ENCODE peak calls at places on chromosomes 12 and 14, in eight cellular contexts. T is body of pancreas, V is GM12865, C is bronchial epithelial cell, P is AG04450, A is heart left ventricle, L is IMR-90, X is fibroblast of the aortic adventitia. Q is an unnamed sample.
A peak's percentile ranks its signal among the peaks of the same experiment; 100 is the strongest.

GRCh38 chr12:105775351-105775750 is 363.4 kb downstream of the NUAK1 start:
- DNase-seq in V (no peak), T (no peak), X (peak; percentile 9), A (no peak), P (no peak), C (peak; percentile 47), L (peak; percentile 23), Q (peak; percentile 54)

GRCh38 chr12:100741084-100741711 is 53.4 kb upstream of the ANO4 start:
- DNase-seq in T (no peak), L (peak; percentile 37), C (peak; percentile 45), A (no peak), X (peak; percentile 45), P (no peak), V (peak; percentile 24), Q (peak; percentile 39)

GRCh38 chr12:22527999-22528398 is 16.3 kb downstream of the C2CD5 start:
- DNase-seq in A (no peak), V (no peak), X (peak; percentile 77), C (no peak), L (peak; percentile 80), T (no peak), P (peak; percentile 20), Q (no peak)

GRCh38 chr12:76764856-76765255 is 941 bp downstream of the ZDHHC17 start:
- DNase-seq in X (peak; percentile 27), P (no peak), L (peak; percentile 28), V (peak; percentile 23), C (peak; percentile 27), T (no peak), A (no peak), Q (peak; percentile 6)

GRCh38 chr14:73787760-73788508 is 63.7 kb upstream of the PTGR2 start:
- DNase-seq in L (peak; percentile 55), C (peak; percentile 54), X (peak; percentile 62), T (no peak), A (no peak), P (no peak), V (peak; percentile 60), Q (peak; percentile 37)

GRCh38 chr12:57011438-57012424 is 4.6 kb downstream of the TAC3 start:
- DNase-seq in P (no peak), V (peak; percentile 45), T (no peak), C (no peak), X (no peak), L (no peak), A (no peak), Q (no peak)

GRCh38 chr12:65962921-65963883 is 138.9 kb downstream of the HMGA2 start:
- DNase-seq in X (no peak), V (peak; percentile 23), T (no peak), P (no peak), A (no peak), L (no peak), C (no peak), Q (no peak)

GRCh38 chr14:82422186-82422585 is 888.5 kb upstream of the SEL1L start:
- DNase-seq in A (no peak), P (no peak), X (no peak), L (no peak), T (no peak), C (no peak), V (no peak), Q (no peak)

GRCh38 chr12:65728913-65729793 is 95.1 kb upstream of the HMGA2 start:
- DNase-seq in T (no peak), P (no peak), L (peak; percentile 5), V (no peak), C (peak; percentile 39), A (no peak), X (no peak), Q (no peak)

GRCh38 chr12:6891637-6892036 is 13.0 kb upstream of the LRRC23 start:
- DNase-seq in T (no peak), A (no peak), C (no peak), V (no peak), P (no peak), L (no peak), X (no peak), Q (no peak)

GRCh38 chr12:130715996-130716917 is at the start of gene RIMBP2:
- DNase-seq in X (peak; percentile 23), V (peak; percentile 9), L (peak; percentile 1), A (no peak), C (peak; percentile 60), T (no peak), P (no peak), Q (peak; percentile 28)

GRCh38 chr12:27123642-27124041 is 41.3 kb upstream of the C12orf71 start:
- DNase-seq in P (no peak), L (no peak), T (no peak), V (peak; percentile 43), X (peak; percentile 33), C (peak; percentile 58), A (no peak), Q (no peak)

GRCh38 chr14:59890676-59891075 is 20.1 kb upstream of the RTN1 start:
- DNase-seq in T (no peak), P (no peak), C (no peak), V (no peak), L (no peak), A (no peak), X (no peak), Q (no peak)

GRCh38 chr12:84856156-84856900 is 56.3 kb downstream of the SLC6A15 start:
- DNase-seq in C (peak; percentile 93), V (no peak), T (no peak), X (no peak), A (no peak), L (no peak), P (no peak), Q (peak; percentile 32)

GRCh38 chr12:120095356-120096135 is 21.0 kb downstream of the RAB35 start:
- DNase-seq in P (no peak), T (no peak), L (no peak), V (no peak), X (no peak), C (no peak), A (peak; percentile 13), Q (no peak)

GRCh38 chr14:77122555-77123125 is 19.0 kb downstream of the ZDHHC22 start:
- DNase-seq in X (no peak), V (no peak), C (no peak), A (no peak), T (no peak), L (no peak), P (no peak), Q (no peak)

GRCh38 chr12:64237382-64237781 is 15.3 kb upstream of the KICS2 start:
- DNase-seq in V (no peak), T (no peak), L (no peak), X (no peak), A (no peak), P (no peak), C (no peak), Q (no peak)

GRCh38 chr12:64243809-64244208 is 21.7 kb upstream of the KICS2 start:
- DNase-seq in A (no peak), L (no peak), C (no peak), P (no peak), T (no peak), X (no peak), V (no peak), Q (no peak)

GRCh38 chr12:64236549-64236948 is 14.5 kb upstream of the KICS2 start:
- DNase-seq in T (no peak), P (no peak), C (peak; percentile 30), A (no peak), V (no peak), X (peak; percentile 51), L (peak; percentile 19), Q (peak; percentile 6)

DNA sequence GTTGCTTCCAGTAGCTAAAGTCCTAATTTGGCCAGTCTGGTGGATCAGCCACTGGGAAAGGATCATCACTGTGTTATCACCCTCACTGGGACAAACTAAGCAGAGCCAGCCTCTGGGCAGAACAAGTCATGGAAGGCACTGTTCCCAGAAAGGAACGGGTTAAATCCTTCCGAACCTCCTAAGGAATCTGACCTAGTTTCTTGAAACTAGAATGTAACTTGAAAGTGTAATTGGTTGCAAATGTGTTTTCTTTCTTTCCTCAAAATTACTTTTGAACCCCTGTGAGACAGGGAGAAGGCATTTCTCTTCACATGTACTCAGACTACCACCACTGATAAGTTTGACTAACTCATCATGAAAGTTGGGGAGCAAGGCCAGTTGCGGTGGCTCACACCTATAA is 18.7 kb upstream of the KICS2 start:
- DNase-seq in T (no peak), C (no peak), X (no peak), L (no peak), V (no peak), A (no peak), P (no peak), Q (no peak)
- TF ChIP-seq CTCF in T (no peak), C (no peak), X (no peak), L (no peak), V (no peak), A (no peak), P (no peak), Q (no peak)

DNA sequence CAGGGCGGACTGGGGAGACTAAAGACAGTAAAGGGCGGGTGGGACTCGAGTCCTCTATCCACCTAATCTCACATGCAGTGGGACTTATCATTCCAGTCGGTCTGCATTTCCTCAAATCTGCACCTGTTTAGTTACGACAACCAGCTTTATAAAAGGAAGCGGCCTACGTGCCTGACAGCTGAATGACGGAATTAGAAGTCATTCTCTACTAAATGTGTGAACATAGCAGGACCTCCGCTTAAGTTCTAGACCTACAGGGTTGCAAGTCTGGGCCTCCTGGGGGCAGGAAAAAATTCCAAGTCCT is 109.8 kb upstream of the EGLN3 start:
- DNase-seq in T (no peak), X (no peak), V (no peak), L (no peak), A (no peak), P (no peak), C (no peak), Q (no peak)
- H3K4me3 ChIP-seq in T (no peak overlapping the region), X (peak overlapping the region; percentile 66), V (peak overlapping the region; percentile 53), L (peak overlapping the region; percentile 65), A (peak overlapping the region; percentile 48), P (peak overlapping the region; percentile 66), C (no peak overlapping the region), Q (peak overlapping the region; percentile 66)

DNA sequence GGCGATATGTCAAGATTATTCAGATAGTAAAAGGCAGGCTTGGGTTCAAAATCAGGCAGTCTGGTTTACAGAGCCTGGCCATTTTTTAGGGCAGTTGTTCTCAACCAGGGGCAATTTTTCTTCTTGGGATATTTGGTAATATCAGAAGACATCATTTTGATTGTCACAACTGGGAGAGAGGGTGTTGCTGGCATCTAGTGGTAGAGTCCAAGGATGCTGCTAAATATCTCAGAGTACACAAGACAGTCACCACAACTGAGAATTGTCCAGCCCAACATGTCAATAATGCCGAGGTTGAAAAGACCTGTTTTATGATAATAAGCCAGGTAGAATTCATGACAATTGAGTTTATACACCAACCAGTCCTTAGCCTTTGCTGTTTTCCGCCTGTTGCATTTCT is 733.9 kb downstream of the NRXN3 start:
- DNase-seq in X (no peak), L (no peak), P (no peak), V (no peak), C (no peak), A (no peak), T (no peak), Q (no peak)
- TF ChIP-seq CTCF in X (no peak), L (no peak), P (no peak), V (no peak), C (no peak), A (no peak), T (no peak), Q (peak; percentile 20)

GRCh38 chr14:75459791-75460190 is 32.0 kb downstream of the JDP2 start:
- DNase-seq in A (no peak), V (no peak), L (no peak), C (no peak), T (no peak), P (no peak), X (no peak), Q (no peak)
- H3K4me3 ChIP-seq in A (no peak overlapping the region), V (no peak overlapping the region), L (no peak overlapping the region), C (no peak overlapping the region), T (no peak overlapping the region), P (no peak overlapping the region), X (no peak overlapping the region), Q (no peak overlapping the region)

GRCh38 chr14:54981698-54982097 is 45.2 kb downstream of the WDHD1 start:
- DNase-seq in C (peak; percentile 12), X (peak; percentile 50), V (no peak), T (no peak), L (peak; percentile 22), P (no peak), A (no peak), Q (no peak)
- TF ChIP-seq CTCF in C (peak; percentile 1), X (no peak), V (no peak), T (no peak), L (peak; percentile 15), P (peak; percentile 14), A (peak; percentile 38), Q (no peak)

Q was measured in brain microvascular endothelial cell.